ENCODE peak calls at places on chromosomes 11 and 22, in five cellular contexts. G, F, I, V and R are unnamed samples.

GRCh38 chr11:44681698-44682097 is 45.1 kb upstream of the TSPAN18 start:
- DNase-seq in I (no peak), F (peak), V (no peak), G (no peak), R (no peak)

GRCh38 chr11:122741613-122742012 is 86.1 kb downstream of the UBASH3B start:
- DNase-seq in F (peak), I (peak), V (no peak), G (peak), R (no peak)

GRCh38 chr11:1682225-1682901 is 14.6 kb upstream of the KRTAP5-6 start:
- DNase-seq in I (no peak), F (no peak), V (no peak), G (no peak), R (no peak)

GRCh38 chr11:111918390-111919256 is at the start of gene C11orf52:
- DNase-seq in F (peak), I (peak), G (peak), V (peak), R (no peak)

GRCh38 chr11:46391578-46392420 is at the start of gene CHRM4:
- DNase-seq in I (no peak), G (no peak), F (peak), V (no peak), R (no peak)

GRCh38 chr11:45756384-45757010 is 48.5 kb upstream of the SLC35C1 start:
- DNase-seq in F (no peak), G (no peak), I (no peak), V (no peak), R (no peak)

GRCh38 chr11:1235615-1236315 is 12.9 kb downstream of the MUC5B start:
- DNase-seq in I (peak), V (peak), G (peak), F (no peak), R (no peak)

GRCh38 chr11:123776160-123776559 is 21.8 kb upstream of the OR6X1 start:
- DNase-seq in V (no peak), G (no peak), I (no peak), F (no peak), R (no peak)

GRCh38 chr22:20951151-20951931 is 15.7 kb upstream of the AIFM3 start:
- DNase-seq in V (no peak), G (no peak), I (no peak), F (no peak), R (no peak)

GRCh38 chr11:36141161-36141560 is 148.1 kb downstream of the COMMD9 start:
- DNase-seq in G (no peak), I (no peak), F (no peak), V (no peak), R (no peak)

GRCh38 chr22:25896098-25896497 is 154.1 kb downstream of the MYO18B start:
- DNase-seq in V (no peak), G (no peak), I (no peak), F (no peak), R (no peak)

GRCh38 chr11:19055905-19056304 is 4.6 kb downstream of the MRGPRX2 start:
- DNase-seq in G (no peak), I (no peak), V (no peak), F (no peak), R (no peak)

GRCh38 chr11:106447631-106448191 is 370.2 kb downstream of the AASDHPPT start:
- DNase-seq in F (no peak), I (no peak), V (no peak), G (no peak), R (no peak)

GRCh38 chr11:132538642-132539041 is 993.7 kb downstream of the OPCML start:
- DNase-seq in I (no peak), G (no peak), F (no peak), V (no peak), R (no peak)

GRCh38 chr11:103257360-103257759 is 148.1 kb downstream of the DYNC2H1 start:
- DNase-seq in F (peak), G (no peak), I (no peak), V (no peak), R (no peak)

GRCh38 chr11:131365601-131366000 is 4.8 kb upstream of the NTM start:
- DNase-seq in F (no peak), I (no peak), V (no peak), G (no peak), R (no peak)

GRCh38 chr11:6225024-6225423 is 9.4 kb downstream of the FHIP1B start:
- DNase-seq in V (no peak), F (peak), G (no peak), I (no peak), R (no peak)

GRCh38 chr22:31497148-31497938 is 1.0 kb downstream of the SFI1 start:
- DNase-seq in I (no peak), G (no peak), V (no peak), F (no peak), R (no peak)

GRCh38 chr11:130847517-130847916 is 68.8 kb downstream of the SNX19 start:
- DNase-seq in V (no peak), F (peak), I (no peak), G (no peak), R (peak)

GRCh38 chr11:66221726-66222236 is 46.7 kb upstream of the RAB1B start:
- DNase-seq in G (no peak), F (no peak), I (no peak), V (no peak), R (no peak)

GRCh38 chr11:94721565-94722292 is 46.4 kb upstream of the AMOTL1 start:
- DNase-seq in V (no peak), I (no peak), G (no peak), F (no peak), R (no peak)

GRCh38 chr11:27839226-27839913 is 139.1 kb upstream of the BDNF start:
- DNase-seq in G (no peak), I (no peak), F (peak), V (no peak), R (peak)

GRCh38 chr11:131455843-131456704 is 85.7 kb downstream of the NTM start:
- DNase-seq in V (no peak), I (no peak), G (no peak), F (no peak), R (no peak)

GRCh38 chr22:37985751-37986281 is 1.5 kb upstream of the SOX10 start:
- DNase-seq in V (no peak), F (no peak), G (no peak), I (no peak), R (no peak)
- H3K4me3 ChIP-seq in V (no peak), F (no peak), G (no peak), I (no peak), R (no peak)

GRCh38 chr11:87462171-87462570 is 424.4 kb downstream of the TMEM135 start:
- DNase-seq in F (no peak), I (no peak), G (no peak), V (no peak), R (no peak)

GRCh38 chr11:87460269-87460668 is 422.5 kb downstream of the TMEM135 start:
- DNase-seq in V (no peak), I (no peak), F (no peak), G (no peak), R (no peak)

GRCh38 chr11:87466228-87466627 is 428.5 kb downstream of the TMEM135 start:
- DNase-seq in G (no peak), F (no peak), V (no peak), I (no peak), R (peak)

GRCh38 chr11:87460842-87461637 is 423.3 kb downstream of the TMEM135 start:
- DNase-seq in I (no peak), F (no peak), G (no peak), V (no peak), R (no peak)

GRCh38 chr11:87463486-87464102 is 425.9 kb downstream of the TMEM135 start:
- DNase-seq in G (no peak), I (peak), V (no peak), F (no peak), R (no peak)
- TF ChIP-seq CTCF in G (no peak), I (no peak), V (no peak), F (no peak), R (peak)

GRCh38 chr11:8206251-8207079 is 37.6 kb upstream of the RIC3 start:
- DNase-seq in G (no peak), V (no peak), F (peak), I (peak), R (no peak)
- H3K4me3 ChIP-seq in G (peak), V (no peak), F (no peak), I (no peak), R (no peak)

GRCh38 chr11:30316237-30316636 is 6.7 kb upstream of the ARL14EP start:
- DNase-seq in V (no peak), G (no peak), I (no peak), F (no peak), R (no peak)

GRCh38 chr11:30312243-30312642 is 10.7 kb upstream of the ARL14EP start:
- DNase-seq in I (no peak), V (no peak), G (no peak), F (no peak), R (no peak)

GRCh38 chr11:30313580-30313979 is 9.3 kb upstream of the ARL14EP start:
- DNase-seq in G (no peak), I (no peak), V (no peak), F (no peak), R (no peak)

GRCh38 chr11:30317030-30317429 is 5.9 kb upstream of the ARL14EP start:
- DNase-seq in G (no peak), F (no peak), I (no peak), V (no peak), R (no peak)

GRCh38 chr11:30314625-30315024 is 8.3 kb upstream of the ARL14EP start:
- DNase-seq in I (no peak), F (peak), G (no peak), V (no peak), R (no peak)
- TF ChIP-seq CTCF in I (no peak), F (peak), G (no peak), V (no peak), R (peak)

DNA sequence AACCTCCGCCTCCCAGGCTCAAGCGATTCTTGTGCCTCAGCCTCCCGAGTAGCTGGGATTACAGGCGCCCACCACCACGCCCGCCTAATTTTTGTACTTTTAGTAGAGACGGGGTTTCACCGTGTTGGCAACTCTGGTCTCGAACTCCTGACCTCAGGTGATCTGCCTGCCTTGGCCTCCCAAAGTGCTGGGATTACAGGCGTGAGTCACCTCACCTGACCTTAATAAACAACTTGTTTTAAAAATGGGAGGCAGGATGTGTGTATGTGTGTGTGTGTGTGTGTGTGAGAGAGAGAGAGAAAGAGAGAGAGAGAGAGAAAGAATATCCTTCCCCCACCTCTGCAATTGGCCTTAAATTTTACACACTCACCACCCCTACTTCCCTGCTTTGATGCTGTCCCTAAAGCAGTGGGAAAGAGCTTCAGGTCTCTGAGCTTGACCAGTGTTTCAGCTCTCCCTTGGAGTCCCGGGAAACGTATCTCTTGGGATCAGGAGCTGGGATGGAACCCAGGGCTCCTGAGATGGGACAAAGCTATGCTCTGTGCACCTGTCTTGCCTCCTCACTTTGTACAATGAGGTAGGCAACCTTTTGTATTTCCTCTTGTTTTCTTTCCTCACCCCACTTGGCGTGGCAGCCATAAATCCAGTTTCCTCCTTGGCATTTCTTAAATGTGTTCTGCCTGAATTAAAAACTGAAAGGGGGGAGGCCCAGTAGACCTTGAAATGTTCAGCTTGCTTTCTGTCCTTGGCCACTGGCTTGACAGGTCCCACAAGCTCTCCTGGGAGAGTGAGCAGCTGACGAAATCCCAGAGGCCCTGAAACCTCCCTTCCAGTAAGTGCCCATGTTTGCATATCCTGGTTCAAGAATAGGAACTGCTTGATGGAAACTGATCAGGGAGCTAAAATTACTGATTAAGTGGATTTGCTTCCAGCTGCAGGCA is 17.8 kb upstream of the XBP1 start:
- DNase-seq in V (no peak), G (no peak), F (no peak), I (peak), R (no peak)
- H3K4me3 ChIP-seq in V (no peak), G (peak), F (no peak), I (no peak), R (no peak)

GRCh38 chr22:37181681-37182080 is 6.4 kb downstream of the C1QTNF6 start:
- DNase-seq in F (no peak), I (no peak), G (no peak), V (no peak), R (no peak)

GRCh38 chr22:37183432-37184379 is 4.3 kb downstream of the C1QTNF6 start:
- DNase-seq in I (no peak), F (no peak), G (peak), V (peak), R (no peak)

GRCh38 chr22:37180531-37181231 is 7.4 kb downstream of the C1QTNF6 start:
- DNase-seq in V (peak), I (no peak), F (no peak), G (peak), R (no peak)

GRCh38 chr22:37182949-37183245 is 5.2 kb downstream of the C1QTNF6 start:
- DNase-seq in I (no peak), V (no peak), F (no peak), G (peak), R (no peak)

GRCh38 chr22:37182101-37182948 is 5.7 kb downstream of the C1QTNF6 start:
- DNase-seq in F (no peak), G (peak), V (peak), I (no peak), R (no peak)
- TF ChIP-seq CTCF in F (no peak), G (no peak), V (no peak), I (no peak), R (no peak)

DNA sequence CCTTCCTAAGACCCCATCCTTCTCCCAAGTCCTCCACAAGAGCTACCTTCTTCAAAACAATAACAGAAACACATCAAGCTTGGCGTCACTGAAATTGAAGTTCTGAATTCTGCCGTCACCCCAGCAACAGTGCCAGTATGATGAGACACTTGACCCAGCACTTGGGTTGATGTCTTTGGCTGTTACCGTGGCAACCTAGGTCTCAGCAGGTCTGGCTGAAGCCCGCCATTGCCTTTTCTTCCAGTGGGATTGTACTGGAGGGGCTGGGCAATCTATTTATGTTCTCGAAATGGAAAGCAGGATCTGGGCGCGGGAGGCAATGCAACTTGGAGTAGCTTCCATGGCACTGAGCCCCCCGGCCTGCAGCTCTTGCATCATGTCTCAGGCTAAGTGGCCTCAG is 23.8 kb downstream of the NPTXR start:
- DNase-seq in F (no peak), G (no peak), V (no peak), I (no peak), R (no peak)
- H3K4me3 ChIP-seq in F (no peak), G (no peak), V (no peak), I (no peak), R (no peak)

DNA sequence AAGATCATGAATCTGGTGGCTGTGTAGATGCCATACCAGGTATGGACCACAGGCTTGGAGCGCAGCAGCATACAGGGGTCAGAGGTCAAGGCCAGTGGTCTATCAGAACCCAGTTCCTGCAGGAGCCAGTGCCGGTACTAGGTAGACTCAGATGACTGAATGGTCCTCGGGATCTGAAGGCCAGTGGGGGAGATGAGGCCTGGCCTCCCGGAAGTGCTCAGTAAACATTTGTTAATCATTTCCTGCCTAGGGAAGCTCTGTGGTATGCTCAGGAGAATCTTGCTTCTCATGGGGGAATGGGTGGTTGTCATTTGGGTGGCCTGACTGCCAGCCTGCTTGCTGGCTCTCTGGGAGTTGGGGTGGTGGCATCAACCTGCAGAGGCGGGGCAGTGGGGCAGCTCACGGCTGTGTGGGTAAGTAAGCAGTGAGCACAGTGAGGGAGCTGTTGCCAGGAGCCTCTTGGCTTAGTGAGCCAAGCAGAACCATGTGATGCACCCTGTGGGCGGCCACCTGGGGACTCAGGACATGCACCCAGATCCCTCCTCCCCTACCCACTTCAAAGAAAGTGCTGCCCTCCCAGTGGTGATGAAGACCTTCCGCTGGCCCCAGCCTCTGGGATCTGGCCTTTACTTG is 33.0 kb downstream of the PTPRJ start:
- DNase-seq in V (no peak), I (no peak), F (no peak), G (no peak), R (no peak)
- TF ChIP-seq CTCF in V (no peak), I (no peak), F (no peak), G (no peak), R (no peak)

GRCh38 chr11:87600938-87601337 is 563.2 kb downstream of the TMEM135 start:
- DNase-seq in V (no peak), F (no peak), I (no peak), G (no peak), R (no peak)
- H3K4me3 ChIP-seq in V (no peak), F (no peak), I (no peak), G (no peak), R (no peak)

DNA sequence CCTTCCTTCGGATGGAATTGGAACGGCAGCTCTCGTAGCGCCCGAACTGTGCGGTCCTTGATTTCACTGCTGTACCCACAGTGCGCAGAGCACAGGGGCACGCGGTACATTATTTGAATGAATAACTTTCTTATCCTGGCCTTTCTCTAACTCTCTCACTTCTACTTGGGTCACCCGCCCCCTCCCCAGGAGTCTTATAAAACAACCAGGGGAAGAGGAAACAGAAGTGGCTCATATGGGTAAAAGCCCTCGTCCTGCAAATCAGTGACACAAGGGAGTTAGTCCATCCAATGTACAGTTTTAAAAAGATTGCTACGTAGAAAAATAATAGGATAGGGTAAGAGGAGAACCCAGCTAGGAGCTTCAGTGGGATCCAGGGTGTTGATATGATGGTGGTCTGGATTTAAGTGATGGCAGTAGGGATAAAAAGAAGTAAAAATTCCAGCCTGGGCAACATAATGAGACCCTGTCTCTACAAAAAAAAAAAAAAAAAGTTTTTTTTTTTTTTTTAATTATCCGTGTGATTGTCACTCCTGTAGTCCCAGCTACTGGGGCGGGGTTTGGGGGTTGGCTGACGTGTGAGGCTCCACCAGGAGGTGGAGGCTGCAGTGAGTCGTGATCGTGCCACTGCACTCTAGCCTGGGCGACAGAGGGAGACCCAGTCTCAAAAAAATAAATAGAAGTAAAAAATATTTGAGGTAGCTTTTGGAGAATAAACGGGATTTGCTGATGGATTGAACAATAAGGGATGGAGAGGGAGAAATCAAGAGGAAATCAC is 7.1 kb upstream of the L3MBTL2 start:
- DNase-seq in G (no peak), F (no peak), V (no peak), I (peak), R (no peak)
- TF ChIP-seq CTCF in G (no peak), F (no peak), V (no peak), I (no peak), R (no peak)